ENCODE peak calls at places on chromosomes 2 and 18, in five cellular contexts. One of them, this sample, is unnamed.

GRCh38 chr2:113962692-113963480 is 73.0 kb downstream of the ACTR3 start:
- DNase-seq in globus pallidus: no peak
- DNase-seq in hippocampal formation: no peak
- DNase-seq in HL-60: no peak
- DNase-seq in ELR: peak; percentile 66
- DNase-seq in this sample: no peak

GRCh38 chr2:38095655-38095995 is 19.7 kb upstream of the CYP1B1 start:
- DNase-seq in globus pallidus: no peak
- DNase-seq in hippocampal formation: no peak
- DNase-seq in HL-60: no peak
- DNase-seq in ELR: no peak
- DNase-seq in this sample: no peak

GRCh38 chr2:70985283-70985688 is 6.9 kb downstream of the ANKRD53 start:
- DNase-seq in globus pallidus: no peak
- DNase-seq in hippocampal formation: no peak
- DNase-seq in HL-60: no peak
- DNase-seq in ELR: no peak
- DNase-seq in this sample: no peak

GRCh38 chr18:24200899-24201298 is 62.0 kb downstream of the CABYR start:
- DNase-seq in globus pallidus: peak; percentile 86
- DNase-seq in hippocampal formation: peak; percentile 62
- DNase-seq in HL-60: no peak
- DNase-seq in ELR: no peak
- DNase-seq in this sample: no peak

GRCh38 chr2:40556298-40556697 is 104.4 kb upstream of the SLC8A1 start:
- DNase-seq in globus pallidus: no peak
- DNase-seq in hippocampal formation: no peak
- DNase-seq in HL-60: no peak
- DNase-seq in ELR: no peak
- DNase-seq in this sample: no peak

GRCh38 chr2:102191501-102191900 is 4.7 kb downstream of the IL1RL2 start:
- DNase-seq in globus pallidus: no peak
- DNase-seq in hippocampal formation: no peak
- DNase-seq in HL-60: no peak
- DNase-seq in ELR: no peak
- DNase-seq in this sample: no peak

GRCh38 chr2:69177063-69177771 is 164.2 kb downstream of the ANTXR1 start:
- DNase-seq in globus pallidus: peak; percentile 24
- DNase-seq in hippocampal formation: no peak
- DNase-seq in HL-60: peak; percentile 91
- DNase-seq in ELR: peak; percentile 95
- DNase-seq in this sample: no peak

GRCh38 chr2:213559053-213559452 is 274.8 kb downstream of the SPAG16 start:
- DNase-seq in globus pallidus: no peak
- DNase-seq in hippocampal formation: no peak
- DNase-seq in HL-60: no peak
- DNase-seq in ELR: no peak
- DNase-seq in this sample: no peak

GRCh38 chr2:44358498-44358897 is 2.8 kb downstream of the PREPL start:
- DNase-seq in globus pallidus: no peak
- DNase-seq in hippocampal formation: no peak
- DNase-seq in HL-60: no peak
- DNase-seq in ELR: peak; percentile 75
- DNase-seq in this sample: no peak

GRCh38 chr2:176638167-176639015 is 369.1 kb downstream of the MTX2 start:
- DNase-seq in globus pallidus: peak; percentile 46
- DNase-seq in hippocampal formation: peak; percentile 34
- DNase-seq in HL-60: no peak
- DNase-seq in ELR: peak; percentile 85
- DNase-seq in this sample: peak; percentile 50

GRCh38 chr2:40824269-40824668 is 372.4 kb upstream of the SLC8A1 start:
- DNase-seq in globus pallidus: no peak
- DNase-seq in hippocampal formation: no peak
- DNase-seq in HL-60: no peak
- DNase-seq in ELR: no peak
- DNase-seq in this sample: no peak

GRCh38 chr2:67808112-67808511 is 254.7 kb downstream of the C1D start:
- DNase-seq in globus pallidus: no peak
- DNase-seq in hippocampal formation: no peak
- DNase-seq in HL-60: no peak
- DNase-seq in ELR: no peak
- DNase-seq in this sample: no peak

GRCh38 chr2:144198116-144198515 is 321.8 kb downstream of the ZEB2 start:
- DNase-seq in globus pallidus: no peak
- DNase-seq in hippocampal formation: no peak
- DNase-seq in HL-60: peak; percentile 65
- DNase-seq in ELR: peak; percentile 75
- DNase-seq in this sample: no peak

GRCh38 chr2:101485856-101486255 is 10.9 kb upstream of the RFX8 start:
- DNase-seq in globus pallidus: no peak
- DNase-seq in hippocampal formation: no peak
- DNase-seq in HL-60: no peak
- DNase-seq in ELR: no peak
- DNase-seq in this sample: no peak

GRCh38 chr2:176167398-176167797 is 10.3 kb downstream of the HOXD3 start:
- DNase-seq in globus pallidus: no peak
- DNase-seq in hippocampal formation: no peak
- DNase-seq in HL-60: no peak
- DNase-seq in ELR: no peak
- DNase-seq in this sample: no peak

GRCh38 chr18:34729740-34730338 is 19.7 kb downstream of the DTNA start:
- DNase-seq in globus pallidus: no peak
- DNase-seq in hippocampal formation: no peak
- DNase-seq in HL-60: no peak
- DNase-seq in ELR: no peak
- DNase-seq in this sample: no peak

GRCh38 chr18:42183746-42184145 is 228.7 kb downstream of the PIK3C3 start:
- DNase-seq in globus pallidus: no peak
- DNase-seq in hippocampal formation: no peak
- DNase-seq in HL-60: no peak
- DNase-seq in ELR: peak; percentile 74
- DNase-seq in this sample: no peak

GRCh38 chr18:10533111-10533510 is 7.3 kb downstream of the NAPG start:
- DNase-seq in globus pallidus: no peak
- DNase-seq in hippocampal formation: no peak
- DNase-seq in HL-60: no peak
- DNase-seq in ELR: no peak
- DNase-seq in this sample: no peak

GRCh38 chr2:871926-872680 is 78.5 kb upstream of the SNTG2 start:
- DNase-seq in globus pallidus: no peak
- DNase-seq in hippocampal formation: no peak
- DNase-seq in HL-60: no peak
- DNase-seq in ELR: no peak
- DNase-seq in this sample: no peak

GRCh38 chr2:20577495-20578235 is 73.2 kb downstream of the HS1BP3 start:
- DNase-seq in globus pallidus: no peak
- DNase-seq in hippocampal formation: no peak
- DNase-seq in HL-60: no peak
- DNase-seq in ELR: peak; percentile 99
- DNase-seq in this sample: no peak

GRCh38 chr2:127176371-127177311 is 43.5 kb downstream of the CYP27C1 start:
- DNase-seq in globus pallidus: peak; percentile 51
- DNase-seq in hippocampal formation: peak; percentile 45
- DNase-seq in HL-60: no peak
- DNase-seq in ELR: peak; percentile 68
- DNase-seq in this sample: peak; percentile 47

GRCh38 chr2:170714156-170715061 is 728 bp upstream of the SP5 start:
- DNase-seq in globus pallidus: peak; percentile 5
- DNase-seq in hippocampal formation: no peak
- DNase-seq in HL-60: no peak
- DNase-seq in ELR: no peak
- DNase-seq in this sample: no peak

GRCh38 chr18:32019251-32019943 is 772 bp downstream of the RNF125 start:
- DNase-seq in globus pallidus: peak; percentile 60
- DNase-seq in hippocampal formation: peak; percentile 59
- DNase-seq in HL-60: no peak
- DNase-seq in ELR: peak; percentile 45
- DNase-seq in this sample: no peak

GRCh38 chr2:71526975-71527374 is 73.6 kb downstream of the DYSF start:
- DNase-seq in globus pallidus: no peak
- DNase-seq in hippocampal formation: no peak
- DNase-seq in HL-60: no peak
- DNase-seq in ELR: no peak
- DNase-seq in this sample: no peak

GRCh38 chr2:1911811-1912210 is 167.5 kb upstream of the PXDN start:
- DNase-seq in globus pallidus: no peak
- DNase-seq in hippocampal formation: no peak
- DNase-seq in HL-60: no peak
- DNase-seq in ELR: no peak
- DNase-seq in this sample: no peak

GRCh38 chr2:96089356-96090180 is 26.8 kb downstream of the ADRA2B start:
- DNase-seq in globus pallidus: peak; percentile 47
- DNase-seq in hippocampal formation: peak; percentile 32
- DNase-seq in HL-60: no peak
- DNase-seq in ELR: no peak
- DNase-seq in this sample: no peak

GRCh38 chr2:139773720-139774277 is 993.6 kb upstream of the NXPH2 start:
- DNase-seq in globus pallidus: no peak
- DNase-seq in hippocampal formation: no peak
- DNase-seq in HL-60: no peak
- DNase-seq in ELR: peak; percentile 34
- DNase-seq in this sample: no peak

GRCh38 chr2:27714851-27715291 is 51.2 kb downstream of the SLC4A1AP start:
- DNase-seq in globus pallidus: no peak
- DNase-seq in hippocampal formation: no peak
- DNase-seq in HL-60: no peak
- DNase-seq in ELR: no peak
- DNase-seq in this sample: no peak

GRCh38 chr2:189574793-189575475 is 5.7 kb downstream of the SLC40A1 start:
- DNase-seq in globus pallidus: no peak
- DNase-seq in hippocampal formation: no peak
- DNase-seq in HL-60: no peak
- DNase-seq in ELR: no peak
- DNase-seq in this sample: no peak

GRCh38 chr18:58860747-58861224 is 3.9 kb upstream of the ZNF532 start:
- DNase-seq in globus pallidus: peak; percentile 71
- DNase-seq in hippocampal formation: no peak
- DNase-seq in HL-60: no peak
- DNase-seq in ELR: no peak
- DNase-seq in this sample: no peak

GRCh38 chr2:26412091-26412673 is 10.5 kb downstream of the DRC1 start:
- DNase-seq in globus pallidus: no peak
- DNase-seq in hippocampal formation: no peak
- DNase-seq in HL-60: peak; percentile 58
- DNase-seq in ELR: no peak
- DNase-seq in this sample: no peak

GRCh38 chr2:109135572-109136185 is 6.7 kb downstream of the SH3RF3 start:
- DNase-seq in globus pallidus: no peak
- DNase-seq in hippocampal formation: no peak
- DNase-seq in HL-60: no peak
- DNase-seq in ELR: no peak
- DNase-seq in this sample: no peak

GRCh38 chr2:69789129-69789528 is 40.3 kb upstream of the GMCL1 start:
- DNase-seq in globus pallidus: no peak
- DNase-seq in hippocampal formation: no peak
- DNase-seq in HL-60: no peak
- DNase-seq in ELR: peak; percentile 84
- DNase-seq in this sample: no peak

GRCh38 chr18:41721103-41721502 is 233.9 kb upstream of the PIK3C3 start:
- DNase-seq in globus pallidus: no peak
- DNase-seq in hippocampal formation: no peak
- DNase-seq in HL-60: no peak
- DNase-seq in ELR: no peak
- DNase-seq in this sample: no peak

GRCh38 chr2:100470898-100471514 is 724 bp downstream of the NMS start:
- DNase-seq in globus pallidus: peak; percentile 3
- DNase-seq in hippocampal formation: no peak
- DNase-seq in HL-60: no peak
- DNase-seq in ELR: peak; percentile 24
- DNase-seq in this sample: no peak